ENCODE peak calls at places on chromosomes 5 and 9, in five cellular contexts. C, H, V, A and P are unnamed samples.

GRCh38 chr5:139414601-139415121 is 10.8 kb upstream of the SPATA24 start:
- DNase-seq in C (no peak), H (no peak), V (peak; percentile 62), A (peak; percentile 24), P (peak; percentile 48)

GRCh38 chr9:123475407-123475806 is 119.4 kb downstream of the CRB2 start:
- DNase-seq in C (no peak), H (no peak), V (no peak), A (no peak), P (no peak)

GRCh38 chr5:132218321-132218720 is 9.3 kb downstream of the P4HA2 start:
- DNase-seq in C (no peak), H (no peak), V (no peak), A (no peak), P (no peak)

GRCh38 chr5:167820266-167820988 is 471.0 kb upstream of the WWC1 start:
- DNase-seq in C (no peak), H (no peak), V (no peak), A (no peak), P (no peak)

GRCh38 chr9:109968332-109968657 is 188.3 kb downstream of the PALM2AKAP2 start:
- DNase-seq in C (no peak), H (no peak), V (no peak), A (no peak), P (no peak)

GRCh38 chr9:35828716-35829083 is at the start of gene FAM221B:
- DNase-seq in C (peak; percentile 17), H (peak; percentile 28), V (no peak), A (no peak), P (peak; percentile 46)

GRCh38 chr9:3736186-3736585 is 210.4 kb upstream of the RFX3 start:
- DNase-seq in C (no peak), H (no peak), V (no peak), A (no peak), P (no peak)

GRCh38 chr5:116361171-116361967 is 213.3 kb downstream of the SEMA6A start:
- DNase-seq in C (no peak), H (no peak), V (peak; percentile 76), A (peak; percentile 61), P (peak; percentile 80)

GRCh38 chr5:53128481-53128880 is 18.9 kb upstream of the MOCS2 start:
- DNase-seq in C (no peak), H (no peak), V (no peak), A (no peak), P (no peak)

GRCh38 chr5:117731445-117731844 is 1156.8 kb upstream of the SEMA6A start:
- DNase-seq in C (no peak), H (no peak), V (no peak), A (no peak), P (no peak)

GRCh38 chr5:137856201-137856600 is 11.5 kb upstream of the MYOT start:
- DNase-seq in C (no peak), H (no peak), V (no peak), A (no peak), P (no peak)

GRCh38 chr9:79955300-79955699 is 383.5 kb downstream of the TLE4 start:
- DNase-seq in C (no peak), H (no peak), V (no peak), A (no peak), P (no peak)

GRCh38 chr5:34870382-34870781 is 31.4 kb downstream of the TTC23L start:
- DNase-seq in C (no peak), H (no peak), V (no peak), A (no peak), P (no peak)

GRCh38 chr9:68961587-68961986 is 52.3 kb downstream of the PRKACG start:
- DNase-seq in C (no peak), H (no peak), V (no peak), A (no peak), P (no peak)

GRCh38 chr5:107806271-107806670 is 135.5 kb upstream of the EFNA5 start:
- DNase-seq in C (no peak), H (no peak), V (no peak), A (no peak), P (no peak)

GRCh38 chr5:64947031-64947430 is 178.3 kb downstream of the CWC27 start:
- DNase-seq in C (no peak), H (no peak), V (no peak), A (no peak), P (no peak)

GRCh38 chr9:34712140-34712539 is 2.2 kb upstream of the CCL21 start:
- DNase-seq in C (no peak), H (no peak), V (no peak), A (no peak), P (no peak)

GRCh38 chr5:42396111-42396510 is 27.1 kb upstream of the GHR start:
- DNase-seq in C (no peak), H (no peak), V (no peak), A (no peak), P (no peak)

GRCh38 chr5:151251001-151251551 is 1.9 kb upstream of the GM2A start:
- DNase-seq in C (no peak), H (no peak), V (no peak), A (no peak), P (no peak)